ENCODE peak calls at places on chromosomes 5 and 9, in nine cellular contexts. One of them, this sample, is unnamed.

GRCh38 chr5:142769251-142769792 is 855 bp upstream of the ARHGAP26 start:
- DNase-seq in endothelial cell of umbilical vein: peak
- DNase-seq in HCT116: no peak
- DNase-seq in Panc1: no peak
- DNase-seq in SK-N-SH: peak
- DNase-seq in GM23338: peak
- DNase-seq in HepG2: no peak
- DNase-seq in prostate gland: no peak
- DNase-seq in upper lobe of left lung: no peak
- DNase-seq in this sample: peak

GRCh38 chr5:35470866-35471265 is 146.8 kb upstream of the SPEF2 start:
- DNase-seq in endothelial cell of umbilical vein: no peak
- DNase-seq in HCT116: no peak
- DNase-seq in Panc1: no peak
- DNase-seq in SK-N-SH: no peak
- DNase-seq in GM23338: no peak
- DNase-seq in HepG2: peak
- DNase-seq in prostate gland: no peak
- DNase-seq in upper lobe of left lung: no peak
- DNase-seq in this sample: no peak

GRCh38 chr9:96008502-96009222 is 133.2 kb downstream of the ERCC6L2 start:
- DNase-seq in endothelial cell of umbilical vein: no peak
- DNase-seq in HCT116: no peak
- DNase-seq in Panc1: no peak
- DNase-seq in SK-N-SH: no peak
- DNase-seq in GM23338: no peak
- DNase-seq in HepG2: no peak
- DNase-seq in prostate gland: no peak
- DNase-seq in upper lobe of left lung: no peak
- DNase-seq in this sample: no peak

GRCh38 chr9:466749-467148 is 252.1 kb downstream of the DOCK8 start:
- DNase-seq in endothelial cell of umbilical vein: no peak
- DNase-seq in HCT116: no peak
- DNase-seq in Panc1: no peak
- DNase-seq in SK-N-SH: no peak
- DNase-seq in GM23338: no peak
- DNase-seq in HepG2: no peak
- DNase-seq in prostate gland: no peak
- DNase-seq in upper lobe of left lung: peak
- DNase-seq in this sample: no peak

GRCh38 chr5:112820246-112820645 is 40.8 kb upstream of the SRP19 start:
- DNase-seq in endothelial cell of umbilical vein: no peak
- DNase-seq in HCT116: no peak
- DNase-seq in Panc1: no peak
- DNase-seq in SK-N-SH: no peak
- DNase-seq in GM23338: no peak
- DNase-seq in HepG2: no peak
- DNase-seq in prostate gland: no peak
- DNase-seq in upper lobe of left lung: no peak
- DNase-seq in this sample: no peak

GRCh38 chr9:4985376-4986266 is 549 bp downstream of the JAK2 start:
- DNase-seq in endothelial cell of umbilical vein: peak
- DNase-seq in HCT116: peak
- DNase-seq in Panc1: no peak
- DNase-seq in SK-N-SH: no peak
- DNase-seq in GM23338: peak
- DNase-seq in HepG2: no peak
- DNase-seq in prostate gland: peak
- DNase-seq in upper lobe of left lung: peak
- DNase-seq in this sample: peak

GRCh38 chr5:125227333-125228075 is 481.1 kb upstream of the ZNF608 start:
- DNase-seq in endothelial cell of umbilical vein: peak
- DNase-seq in HCT116: peak
- DNase-seq in Panc1: no peak
- DNase-seq in SK-N-SH: peak
- DNase-seq in GM23338: peak
- DNase-seq in HepG2: no peak
- DNase-seq in prostate gland: no peak
- DNase-seq in upper lobe of left lung: no peak
- DNase-seq in this sample: peak

GRCh38 chr5:56737002-56737621 is 78.2 kb upstream of the MAP3K1 start:
- DNase-seq in endothelial cell of umbilical vein: peak
- DNase-seq in HCT116: no peak
- DNase-seq in Panc1: no peak
- DNase-seq in SK-N-SH: no peak
- DNase-seq in GM23338: no peak
- DNase-seq in HepG2: no peak
- DNase-seq in prostate gland: no peak
- DNase-seq in upper lobe of left lung: no peak
- DNase-seq in this sample: no peak

GRCh38 chr9:1362845-1363244 is 312.7 kb downstream of the DMRT2 start:
- DNase-seq in endothelial cell of umbilical vein: no peak
- DNase-seq in HCT116: no peak
- DNase-seq in Panc1: no peak
- DNase-seq in SK-N-SH: no peak
- DNase-seq in GM23338: no peak
- DNase-seq in HepG2: no peak
- DNase-seq in prostate gland: no peak
- DNase-seq in upper lobe of left lung: no peak
- DNase-seq in this sample: no peak

GRCh38 chr9:120889606-120890396 is 12.8 kb upstream of the PHF19 start:
- DNase-seq in endothelial cell of umbilical vein: no peak
- DNase-seq in HCT116: no peak
- DNase-seq in Panc1: no peak
- DNase-seq in SK-N-SH: no peak
- DNase-seq in GM23338: no peak
- DNase-seq in HepG2: no peak
- DNase-seq in prostate gland: no peak
- DNase-seq in upper lobe of left lung: no peak
- DNase-seq in this sample: no peak

GRCh38 chr5:93107141-93107540 is 473.9 kb downstream of the NR2F1-AS1 start:
- DNase-seq in endothelial cell of umbilical vein: no peak
- DNase-seq in HCT116: no peak
- DNase-seq in Panc1: no peak
- DNase-seq in SK-N-SH: peak
- DNase-seq in GM23338: no peak
- DNase-seq in HepG2: no peak
- DNase-seq in prostate gland: no peak
- DNase-seq in upper lobe of left lung: no peak
- DNase-seq in this sample: no peak

GRCh38 chr5:10374623-10375022 is 21.1 kb downstream of the MARCHF6 start:
- DNase-seq in endothelial cell of umbilical vein: no peak
- DNase-seq in HCT116: no peak
- DNase-seq in Panc1: no peak
- DNase-seq in SK-N-SH: no peak
- DNase-seq in GM23338: no peak
- DNase-seq in HepG2: no peak
- DNase-seq in prostate gland: no peak
- DNase-seq in upper lobe of left lung: no peak
- DNase-seq in this sample: no peak

GRCh38 chr5:94463739-94464138 is 154.7 kb downstream of the KIAA0825 start:
- DNase-seq in endothelial cell of umbilical vein: no peak
- DNase-seq in HCT116: no peak
- DNase-seq in Panc1: no peak
- DNase-seq in SK-N-SH: no peak
- DNase-seq in GM23338: no peak
- DNase-seq in HepG2: no peak
- DNase-seq in prostate gland: no peak
- DNase-seq in upper lobe of left lung: no peak
- DNase-seq in this sample: no peak

GRCh38 chr5:118208031-118208453 is 780.3 kb downstream of the DTWD2 start:
- DNase-seq in endothelial cell of umbilical vein: no peak
- DNase-seq in HCT116: no peak
- DNase-seq in Panc1: no peak
- DNase-seq in SK-N-SH: no peak
- DNase-seq in GM23338: no peak
- DNase-seq in HepG2: no peak
- DNase-seq in prostate gland: no peak
- DNase-seq in upper lobe of left lung: no peak
- DNase-seq in this sample: no peak

DNA sequence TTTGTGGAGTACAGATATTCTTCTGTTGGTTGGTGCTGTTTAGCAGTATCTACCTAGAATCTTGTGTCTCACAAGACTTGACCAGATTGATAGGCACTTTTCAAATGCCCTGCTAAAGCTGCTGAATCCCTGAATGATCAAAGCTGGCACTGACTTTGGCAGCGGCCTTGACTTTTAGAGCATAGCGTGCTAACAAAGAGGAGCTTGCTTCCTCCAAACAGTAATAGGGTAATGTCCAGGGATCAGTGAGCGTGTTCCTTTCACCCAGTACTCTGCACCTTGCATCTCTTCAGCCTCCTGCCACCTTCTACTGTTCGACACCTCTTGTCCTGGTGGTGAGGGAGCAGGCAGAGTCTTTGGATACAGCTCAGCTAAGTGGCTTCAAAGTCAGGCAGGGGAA is 100.8 kb downstream of the IQGAP2 start:
- DNase-seq in endothelial cell of umbilical vein: no peak
- DNase-seq in HCT116: no peak
- DNase-seq in Panc1: no peak
- DNase-seq in SK-N-SH: no peak
- DNase-seq in GM23338: no peak
- DNase-seq in HepG2: peak
- DNase-seq in prostate gland: no peak
- DNase-seq in upper lobe of left lung: no peak
- DNase-seq in this sample: no peak
- TF ChIP-seq CTCF in endothelial cell of umbilical vein: no peak
- TF ChIP-seq CTCF in HCT116: no peak
- TF ChIP-seq CTCF in Panc1: no peak
- TF ChIP-seq CTCF in SK-N-SH: no peak
- TF ChIP-seq CTCF in GM23338: no peak
- TF ChIP-seq CTCF in HepG2: no peak
- TF ChIP-seq CTCF in prostate gland: no peak
- TF ChIP-seq CTCF in upper lobe of left lung: no peak
- TF ChIP-seq CTCF in this sample: no peak

DNA sequence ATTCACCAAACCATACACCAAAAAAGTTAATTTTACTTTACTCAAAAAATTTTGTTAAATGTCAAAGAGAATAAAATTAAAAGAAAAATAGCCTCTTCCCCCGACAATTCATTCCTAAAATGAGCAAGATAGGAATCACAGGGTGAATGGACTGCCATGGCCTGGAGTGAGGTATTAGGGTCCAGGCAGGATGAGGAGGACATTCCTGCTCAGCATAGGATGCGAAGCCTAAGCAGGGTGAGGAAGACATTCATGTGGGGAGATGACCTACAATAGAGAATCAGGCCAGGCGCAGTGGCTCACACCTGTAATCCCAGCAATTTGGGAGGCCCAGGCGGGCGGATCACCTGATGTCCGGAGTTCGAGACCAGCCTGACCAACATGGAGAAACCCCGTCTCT is 8.4 kb downstream of the NUDCD2 start:
- DNase-seq in endothelial cell of umbilical vein: no peak
- DNase-seq in HCT116: no peak
- DNase-seq in Panc1: no peak
- DNase-seq in SK-N-SH: no peak
- DNase-seq in GM23338: no peak
- DNase-seq in HepG2: no peak
- DNase-seq in prostate gland: no peak
- DNase-seq in upper lobe of left lung: no peak
- DNase-seq in this sample: no peak
- TF ChIP-seq POLR2AphosphoS5 in endothelial cell of umbilical vein: no peak
- TF ChIP-seq POLR2AphosphoS5 in HCT116: no peak
- TF ChIP-seq POLR2AphosphoS5 in Panc1: no peak
- TF ChIP-seq POLR2AphosphoS5 in SK-N-SH: no peak
- TF ChIP-seq POLR2AphosphoS5 in GM23338: no peak
- TF ChIP-seq POLR2AphosphoS5 in HepG2: no peak
- TF ChIP-seq POLR2AphosphoS5 in prostate gland: no peak
- TF ChIP-seq POLR2AphosphoS5 in upper lobe of left lung: no peak
- TF ChIP-seq POLR2AphosphoS5 in this sample: no peak

GRCh38 chr9:89606049-89606481 is 1.3 kb downstream of the GADD45G start:
- DNase-seq in endothelial cell of umbilical vein: peak
- DNase-seq in HCT116: no peak
- DNase-seq in Panc1: no peak
- DNase-seq in SK-N-SH: peak
- DNase-seq in GM23338: peak
- DNase-seq in HepG2: peak
- DNase-seq in prostate gland: peak
- DNase-seq in upper lobe of left lung: peak
- DNase-seq in this sample: peak
- H3K4me3 ChIP-seq in endothelial cell of umbilical vein: no peak
- H3K4me3 ChIP-seq in HCT116: peak
- H3K4me3 ChIP-seq in Panc1: peak
- H3K4me3 ChIP-seq in SK-N-SH: no peak
- H3K4me3 ChIP-seq in GM23338: peak
- H3K4me3 ChIP-seq in HepG2: peak
- H3K4me3 ChIP-seq in prostate gland: peak
- H3K4me3 ChIP-seq in upper lobe of left lung: peak
- H3K4me3 ChIP-seq in this sample: peak

GRCh38 chr5:129358069-129358468 is 102.0 kb upstream of the ADAMTS19 start:
- DNase-seq in endothelial cell of umbilical vein: no peak
- DNase-seq in HCT116: no peak
- DNase-seq in Panc1: no peak
- DNase-seq in SK-N-SH: no peak
- DNase-seq in GM23338: peak
- DNase-seq in HepG2: no peak
- DNase-seq in prostate gland: no peak
- DNase-seq in upper lobe of left lung: no peak
- DNase-seq in this sample: no peak

GRCh38 chr5:129363991-129364390 is 96.1 kb upstream of the ADAMTS19 start:
- DNase-seq in endothelial cell of umbilical vein: no peak
- DNase-seq in HCT116: no peak
- DNase-seq in Panc1: no peak
- DNase-seq in SK-N-SH: no peak
- DNase-seq in GM23338: no peak
- DNase-seq in HepG2: no peak
- DNase-seq in prostate gland: no peak
- DNase-seq in upper lobe of left lung: no peak
- DNase-seq in this sample: no peak

GRCh38 chr5:129359450-129359849 is 100.6 kb upstream of the ADAMTS19 start:
- DNase-seq in endothelial cell of umbilical vein: no peak
- DNase-seq in HCT116: no peak
- DNase-seq in Panc1: no peak
- DNase-seq in SK-N-SH: no peak
- DNase-seq in GM23338: no peak
- DNase-seq in HepG2: no peak
- DNase-seq in prostate gland: peak
- DNase-seq in upper lobe of left lung: no peak
- DNase-seq in this sample: no peak

GRCh38 chr5:129356846-129357245 is 103.3 kb upstream of the ADAMTS19 start:
- DNase-seq in endothelial cell of umbilical vein: no peak
- DNase-seq in HCT116: no peak
- DNase-seq in Panc1: no peak
- DNase-seq in SK-N-SH: no peak
- DNase-seq in GM23338: no peak
- DNase-seq in HepG2: no peak
- DNase-seq in prostate gland: no peak
- DNase-seq in upper lobe of left lung: no peak
- DNase-seq in this sample: no peak

DNA sequence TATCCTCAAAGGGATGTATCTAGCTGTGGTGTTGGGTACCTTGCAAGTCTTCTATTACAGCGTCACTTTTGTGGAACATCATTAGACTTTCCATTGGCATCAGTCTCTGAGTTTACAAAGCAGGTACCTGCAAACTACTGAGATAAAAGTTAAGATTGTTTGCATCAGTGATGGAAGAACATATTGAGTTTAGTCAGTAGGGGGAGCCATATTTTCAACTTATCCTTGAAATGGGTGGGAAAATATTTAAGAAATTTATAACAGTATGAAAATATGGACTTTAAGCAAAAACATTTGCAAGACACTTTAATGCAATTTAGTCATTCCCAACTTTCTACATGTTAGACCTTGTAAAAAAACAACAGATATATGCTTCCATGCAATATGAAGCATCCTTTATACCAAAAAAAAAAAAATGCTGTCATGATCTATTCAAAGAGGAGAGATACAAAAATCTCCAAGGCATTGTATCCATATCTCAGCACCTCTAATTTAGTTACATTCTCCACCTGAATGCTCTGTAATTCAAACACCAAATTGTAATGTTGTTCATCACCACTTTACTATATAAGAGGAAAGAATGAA is 98.6 kb upstream of the ADAMTS19 start:
- DNase-seq in endothelial cell of umbilical vein: peak
- DNase-seq in HCT116: peak
- DNase-seq in Panc1: no peak
- DNase-seq in SK-N-SH: no peak
- DNase-seq in GM23338: peak
- DNase-seq in HepG2: no peak
- DNase-seq in prostate gland: no peak
- DNase-seq in upper lobe of left lung: no peak
- DNase-seq in this sample: no peak
- TF ChIP-seq CTCF in endothelial cell of umbilical vein: peak
- TF ChIP-seq CTCF in HCT116: peak
- TF ChIP-seq CTCF in Panc1: peak
- TF ChIP-seq CTCF in SK-N-SH: peak
- TF ChIP-seq CTCF in GM23338: peak
- TF ChIP-seq CTCF in HepG2: no peak
- TF ChIP-seq CTCF in prostate gland: no peak
- TF ChIP-seq CTCF in upper lobe of left lung: no peak
- TF ChIP-seq CTCF in this sample: peak

This sample was measured in transverse colon.